ENCODE peak calls at places on chromosomes 13 and 19, in eight cellular contexts. J is fibroblast of lung, S is tibial nerve, P is transverse colon, W is ascending aorta, B is psoas muscle, N is mammary epithelial cell, H is lower lobe of right lung. Z is an unnamed sample. For H3K27me3 and H3K4me1, the result is how much of the 10 kb centered on the place peaks cover.

GRCh38 chr19:5014941-5015340 is 46.0 kb downstream of the KDM4B start:
- DNase-seq in H (no peak), J (no peak), P (no peak), N (no peak), B (no peak), W (no peak), S (no peak), Z (no peak)

GRCh38 chr19:10501971-10502523 is 1.1 kb downstream of the KEAP1 start:
- DNase-seq in J (peak), S (peak), P (peak), H (peak), W (no peak), B (peak), N (no peak), Z (peak)

GRCh38 chr19:49469828-49470614 is 4.0 kb upstream of the FLT3LG start:
- DNase-seq in S (no peak), P (peak), N (no peak), B (peak), J (no peak), H (no peak), W (no peak), Z (no peak)

GRCh38 chr13:33207616-33207964 is 78.0 kb downstream of the STARD13 start:
- DNase-seq in B (no peak), S (no peak), H (no peak), P (no peak), W (no peak), N (peak), J (peak), Z (no peak)

GRCh38 chr19:20165971-20166592 is 932 bp upstream of the ZNF486 start:
- DNase-seq in S (no peak), N (no peak), B (no peak), W (no peak), P (no peak), J (no peak), H (no peak), Z (no peak)

GRCh38 chr13:27295096-27295495 is 24.5 kb downstream of the RASL11A start:
- DNase-seq in N (no peak), B (no peak), P (no peak), J (no peak), W (no peak), H (no peak), S (no peak), Z (no peak)

GRCh38 chr13:36725936-36726335 is 52.1 kb downstream of the SERTM1 start:
- DNase-seq in H (no peak), B (no peak), S (no peak), N (no peak), P (no peak), W (no peak), J (no peak), Z (no peak)

GRCh38 chr13:92461402-92461801 is 765.2 kb upstream of the GPC6 start:
- DNase-seq in P (no peak), N (no peak), H (no peak), J (no peak), B (no peak), W (no peak), S (no peak), Z (no peak)

GRCh38 chr19:10286803-10287737 is at the start of gene ICAM4:
- DNase-seq in H (peak), N (no peak), J (peak), B (peak), W (no peak), S (no peak), P (peak), Z (peak)

GRCh38 chr13:38417727-38418126 is 68.1 kb downstream of the UFM1 start:
- DNase-seq in S (peak), W (no peak), P (no peak), B (no peak), N (peak), J (peak), H (no peak), Z (no peak)

GRCh38 chr13:96982672-96983071 is 11.6 kb downstream of the OXGR1 start:
- DNase-seq in H (no peak), B (no peak), J (no peak), N (no peak), S (peak), W (no peak), P (no peak), Z (no peak)

GRCh38 chr13:99281811-99282263 is 23.7 kb upstream of the GPR18 start:
- DNase-seq in B (peak), W (peak), S (peak), H (peak), P (peak), N (no peak), J (no peak), Z (peak)

GRCh38 chr19:39263912-39264305 is 4.3 kb upstream of the IFNL2 start:
- DNase-seq in H (no peak), J (no peak), N (no peak), B (no peak), S (no peak), P (no peak), W (no peak), Z (no peak)

GRCh38 chr19:51772977-51773376 is 12.0 kb downstream of the FPR2 start:
- DNase-seq in J (no peak), S (no peak), N (peak), B (no peak), H (no peak), P (no peak), W (no peak), Z (no peak)

GRCh38 chr13:113122571-113123225 is at the start of gene F10:
- DNase-seq in H (peak), P (peak), B (peak), S (peak), J (peak), N (no peak), W (no peak), Z (peak)

GRCh38 chr19:43620061-43621001 is 902 bp upstream of the ZNF428 start:
- DNase-seq in W (no peak), N (no peak), P (no peak), B (no peak), H (peak), S (no peak), J (no peak), Z (no peak)

GRCh38 chr13:50598338-50598737 is 245.2 kb downstream of the DLEU7 start:
- DNase-seq in J (no peak), H (no peak), B (no peak), W (no peak), S (no peak), P (no peak), N (no peak), Z (no peak)

GRCh38 chr19:18998276-18998675 is 35.0 kb downstream of the SUGP2 start:
- DNase-seq in S (no peak), B (no peak), P (no peak), J (no peak), W (no peak), H (no peak), N (no peak), Z (no peak)

GRCh38 chr19:10766681-10767201 is 48.9 kb downstream of the DNM2 start:
- DNase-seq in N (no peak), P (no peak), S (no peak), H (no peak), W (no peak), J (peak), B (no peak), Z (peak)

GRCh38 chr19:50780753-50781480 is 9.3 kb upstream of the ACP4 start:
- DNase-seq in B (no peak), J (no peak), P (no peak), S (no peak), W (no peak), N (no peak), H (no peak), Z (no peak)

GRCh38 chr13:76225815-76226489 is 589.8 kb downstream of the LMO7 start:
- DNase-seq in S (no peak), P (no peak), N (no peak), J (peak), W (no peak), H (no peak), B (peak), Z (peak)

GRCh38 chr19:18500376-18500775 is 21.5 kb downstream of the ELL start:
- DNase-seq in J (no peak), B (no peak), S (no peak), N (no peak), H (no peak), P (no peak), W (no peak), Z (peak)

GRCh38 chr13:23868521-23868920 is 20.7 kb downstream of the MIPEP start:
- DNase-seq in W (no peak), P (no peak), N (peak), B (no peak), S (no peak), H (no peak), J (peak), Z (no peak)

GRCh38 chr13:65909501-65909900 is 1320.6 kb downstream of the PCDH9 start:
- DNase-seq in H (no peak), S (no peak), J (no peak), W (no peak), B (no peak), P (no peak), N (no peak), Z (no peak)

GRCh38 chr13:40666905-40667621 is 622 bp upstream of the FOXO1 start:
- DNase-seq in S (no peak), P (peak), J (no peak), B (peak), H (peak), W (no peak), N (no peak), Z (peak)

GRCh38 chr13:24500977-24501376 is 11.6 kb downstream of the PARP4 start:
- DNase-seq in N (peak), B (no peak), J (peak), H (no peak), S (no peak), P (no peak), W (no peak), Z (no peak)

GRCh38 chr19:1424182-1424955 is 13.8 kb upstream of the RPS15 start:
- DNase-seq in B (no peak), W (no peak), P (no peak), J (no peak), S (no peak), N (no peak), H (no peak), Z (no peak)

GRCh38 chr19:54523403-54523802 is 20.8 kb downstream of the LAIR2 start:
- DNase-seq in S (no peak), H (no peak), N (peak), B (no peak), P (no peak), W (no peak), J (no peak), Z (no peak)

GRCh38 chr13:104968876-104969275 is 1566.6 kb downstream of the EFNB2 start:
- DNase-seq in H (no peak), B (no peak), W (no peak), N (no peak), S (no peak), J (no peak), P (no peak), Z (no peak)

GRCh38 chr19:34474233-34474989 is 7.1 kb upstream of the WTIP start:
- DNase-seq in B (no peak), J (no peak), H (no peak), N (no peak), S (no peak), W (no peak), P (no peak), Z (no peak)

GRCh38 chr19:47469419-47469700 is 2.3 kb downstream of the SLC8A2 start:
- DNase-seq in J (no peak), B (peak), W (no peak), S (no peak), N (no peak), H (no peak), P (no peak), Z (no peak)

GRCh38 chr19:47471381-47471732 is 336 bp downstream of the SLC8A2 start:
- DNase-seq in H (no peak), J (no peak), N (no peak), P (no peak), S (no peak), B (peak), W (no peak), Z (no peak)

GRCh38 chr19:47470447-47471195 is 1.1 kb downstream of the SLC8A2 start:
- DNase-seq in B (peak), H (no peak), P (no peak), J (no peak), N (no peak), W (no peak), S (no peak), Z (no peak)

GRCh38 chr19:47467914-47468313 is 3.8 kb downstream of the SLC8A2 start:
- DNase-seq in H (no peak), P (no peak), B (no peak), S (no peak), N (no peak), J (no peak), W (no peak), Z (no peak)

GRCh38 chr19:47469719-47470118 is 2.0 kb downstream of the SLC8A2 start:
- DNase-seq in B (peak), S (no peak), H (no peak), P (no peak), W (no peak), J (no peak), N (no peak), Z (no peak)
- H3K27me3 ChIP-seq in B (under half), S (under half), H (half or more), P (half or more), W (under half), J (under half), N (under half), Z (half or more)

GRCh38 chr19:44752816-44753618 is 4.5 kb downstream of the BCL3 start:
- DNase-seq in B (peak), N (peak), J (peak), W (peak), H (peak), P (peak), S (peak), Z (peak)

GRCh38 chr19:44754743-44755066 is 6.2 kb downstream of the BCL3 start:
- DNase-seq in S (no peak), H (no peak), N (no peak), B (no peak), P (no peak), J (no peak), W (no peak), Z (no peak)

GRCh38 chr19:44753932-44754742 is 5.6 kb downstream of the BCL3 start:
- DNase-seq in W (peak), N (peak), S (peak), H (peak), P (peak), J (peak), B (peak), Z (peak)

GRCh38 chr19:44752123-44752815 is 3.8 kb downstream of the BCL3 start:
- DNase-seq in J (no peak), N (no peak), P (no peak), W (no peak), S (no peak), H (no peak), B (no peak), Z (no peak)

GRCh38 chr19:44753619-44753931 is 5.1 kb downstream of the BCL3 start:
- DNase-seq in P (no peak), N (no peak), B (no peak), H (no peak), W (no peak), J (no peak), S (no peak), Z (no peak)
- H3K4me1 ChIP-seq in P (half or more), N (under half), B (half or more), H (half or more), W (half or more), J (half or more), S (half or more), Z (half or more)

DNA sequence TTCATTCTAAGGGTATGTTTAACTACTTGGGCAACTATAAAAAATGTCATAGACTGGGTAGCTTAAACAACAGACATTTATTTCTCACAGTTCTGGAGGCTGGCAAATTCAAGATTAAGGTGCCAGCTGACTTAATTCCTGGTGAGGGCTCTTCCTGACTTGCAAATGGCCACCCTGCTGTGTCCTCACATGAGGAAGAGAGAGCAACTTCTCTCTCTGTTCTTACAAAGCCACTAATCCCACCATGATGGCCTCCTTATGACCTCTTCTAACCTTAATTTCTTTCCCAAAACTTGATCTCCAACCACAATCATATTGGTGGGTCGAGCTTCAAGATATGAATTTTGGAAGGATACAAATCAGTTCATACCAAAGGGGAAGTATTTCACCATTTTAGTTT is 399.0 kb downstream of the DCT start:
- DNase-seq in P (no peak), H (no peak), J (no peak), S (no peak), N (no peak), W (no peak), B (no peak), Z (no peak)
- H3K4me3 ChIP-seq in P (no peak), H (no peak), J (no peak), S (no peak), N (no peak), W (no peak), B (no peak), Z (no peak)

GRCh38 chr19:3113100-3114017 is 19.2 kb downstream of the GNA11 start:
- DNase-seq in H (no peak), J (no peak), B (no peak), S (no peak), P (no peak), W (no peak), N (no peak), Z (no peak)
- H3K27me3 ChIP-seq in H (under half), J (under half), B (under half), S (under half), P (under half), W (under half), N (under half), Z (under half)